ENCODE peak calls at places on chromosomes 4 and X, in six cellular contexts. O, Z, F, M, T and W are unnamed samples.

GRCh38 chrX:40108084-40108958 is 10.6 kb upstream of the BCOR start:
- DNase-seq in M (peak), Z (peak), O (peak), T (no peak), F (peak), W (peak)

GRCh38 chrX:107272431-107272921 is 66.1 kb downstream of the DNAAF6 start:
- DNase-seq in Z (no peak), O (no peak), T (no peak), M (no peak), F (peak), W (no peak)

GRCh38 chrX:24024819-24025740 is 1.9 kb downstream of the KLHL15 start:
- DNase-seq in F (peak), T (peak), Z (peak), M (peak), O (peak), W (peak)

GRCh38 chr4:177386416-177386815 is 55.8 kb downstream of the AGA start:
- DNase-seq in O (no peak), M (no peak), T (no peak), F (no peak), Z (no peak), W (no peak)

GRCh38 chr4:128573781-128574508 is 235.6 kb upstream of the JADE1 start:
- DNase-seq in F (peak), T (no peak), Z (no peak), M (no peak), O (no peak), W (no peak)

GRCh38 chrX:40877869-40878268 is 142.5 kb upstream of the MED14 start:
- DNase-seq in M (no peak), Z (no peak), O (no peak), F (peak), T (no peak), W (no peak)

GRCh38 chr4:6263541-6264540 is 5.8 kb upstream of the WFS1 start:
- DNase-seq in Z (peak), M (peak), T (no peak), O (peak), F (peak), W (peak)

GRCh38 chrX:36856849-36857248 is 151.3 kb upstream of the FAM47C start:
- DNase-seq in O (no peak), F (no peak), Z (no peak), T (no peak), M (no peak), W (no peak)

GRCh38 chr4:180571516-180571915 is 1671.7 kb upstream of the TENM3 start:
- DNase-seq in T (no peak), F (no peak), Z (no peak), M (no peak), O (no peak), W (no peak)

GRCh38 chr4:176902710-176903323 is 110.1 kb upstream of the VEGFC start:
- DNase-seq in Z (no peak), O (no peak), M (no peak), F (peak), T (no peak), W (no peak)

GRCh38 chr4:138499627-138500026 is 257.5 kb upstream of the SLC7A11 start:
- DNase-seq in M (no peak), T (no peak), Z (no peak), O (no peak), F (no peak), W (no peak)

GRCh38 chr4:142331132-142331531 is 515.0 kb downstream of the INPP4B start:
- DNase-seq in T (no peak), F (peak), O (no peak), Z (no peak), M (no peak), W (no peak)

GRCh38 chrX:40524423-40524822 is 56.3 kb upstream of the ATP6AP2 start:
- DNase-seq in T (no peak), F (no peak), Z (no peak), O (no peak), M (no peak), W (no peak)

GRCh38 chr4:149063007-149063406 is 620.8 kb upstream of the NR3C2 start:
- DNase-seq in F (no peak), Z (no peak), M (no peak), T (no peak), O (no peak), W (no peak)

GRCh38 chrX:102516314-102516936 is at the start of gene TMSB15A:
- DNase-seq in Z (peak), M (peak), F (peak), O (peak), T (peak), W (peak)

GRCh38 chr4:2333916-2334644 is 72.2 kb upstream of the MXD4 start:
- DNase-seq in F (no peak), M (no peak), O (no peak), Z (peak), T (no peak), W (no peak)

GRCh38 chrX:30893206-30893605 is 4.2 kb upstream of the TAB3 start:
- DNase-seq in O (peak), T (no peak), M (no peak), Z (no peak), F (no peak), W (no peak)

GRCh38 chr4:173293663-173294062 is 40.5 kb downstream of the HMGB2 start:
- DNase-seq in M (no peak), F (no peak), T (no peak), Z (no peak), O (no peak), W (no peak)

GRCh38 chr4:21802406-21802805 is 146.2 kb downstream of the KCNIP4 start:
- DNase-seq in F (peak), Z (no peak), T (no peak), O (no peak), M (no peak), W (no peak)

GRCh38 chr4:185461565-185461964 is 10.0 kb downstream of the CCDC110 start:
- DNase-seq in O (no peak), Z (no peak), M (no peak), F (no peak), T (no peak), W (no peak)

GRCh38 chr4:185456131-185456530 is 15.4 kb downstream of the CCDC110 start:
- DNase-seq in F (no peak), Z (no peak), T (no peak), M (no peak), O (no peak), W (no peak)

DNA sequence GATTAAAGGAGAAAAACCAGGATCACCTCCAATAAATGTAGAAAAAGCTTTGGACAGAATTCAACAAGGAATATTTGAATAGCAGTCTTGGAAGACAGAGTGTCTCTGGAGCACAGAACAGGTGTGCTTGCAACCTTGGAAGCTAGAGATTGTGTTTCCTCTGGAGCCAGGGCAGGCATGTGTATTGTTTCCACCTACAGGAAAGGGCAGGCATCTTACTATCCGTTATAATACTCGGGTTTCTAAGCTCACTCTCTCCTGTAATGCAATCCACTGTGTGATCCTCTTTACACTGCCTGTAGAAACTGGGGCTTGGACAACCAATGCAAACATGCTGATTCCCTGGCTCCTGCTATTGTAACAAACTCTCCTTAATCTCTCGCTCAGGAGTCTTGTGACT is 14.4 kb downstream of the CCDC110 start:
- DNase-seq in M (peak), Z (no peak), O (no peak), T (no peak), F (no peak), W (no peak)
- TF ChIP-seq CTCF in M (peak), Z (no peak), O (no peak), T (no peak), F (no peak), W (no peak)

DNA sequence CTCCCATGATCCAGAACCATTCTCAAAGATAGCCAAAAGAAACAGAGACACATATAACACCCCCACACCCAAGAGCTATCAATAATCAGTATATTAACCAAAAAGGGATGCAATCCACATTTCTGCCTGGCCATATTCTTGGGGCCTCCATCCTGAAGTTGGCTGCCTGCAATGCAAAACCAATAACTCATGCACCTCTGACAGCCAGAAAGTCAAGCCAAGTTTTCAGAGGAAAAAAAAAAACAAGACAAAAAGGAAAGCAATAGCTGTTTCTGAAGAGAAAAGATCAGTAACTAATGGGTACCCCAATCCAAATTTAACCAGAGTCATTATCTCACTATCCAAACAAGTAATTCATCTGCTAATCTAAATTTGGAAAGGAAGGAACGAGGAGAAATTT is 7.3 kb upstream of the PRDM5 start:
- DNase-seq in T (no peak), F (no peak), Z (no peak), O (no peak), M (no peak), W (no peak)
- TF ChIP-seq CTCF in T (no peak), F (no peak), Z (no peak), O (no peak), M (no peak), W (no peak)

GRCh38 chr4:37993806-37994205 is 33.6 kb downstream of the PTTG2 start:
- DNase-seq in F (no peak), O (no peak), M (no peak), T (no peak), Z (no peak), W (no peak)
- TF ChIP-seq CTCF in F (no peak), O (no peak), M (no peak), T (no peak), Z (no peak), W (no peak)

GRCh38 chr4:147396105-147396504 is 84.8 kb upstream of the EDNRA start:
- DNase-seq in T (no peak), F (no peak), O (no peak), M (no peak), Z (no peak), W (no peak)
- TF ChIP-seq CTCF in T (no peak), F (no peak), O (no peak), M (no peak), Z (no peak), W (no peak)

DNA sequence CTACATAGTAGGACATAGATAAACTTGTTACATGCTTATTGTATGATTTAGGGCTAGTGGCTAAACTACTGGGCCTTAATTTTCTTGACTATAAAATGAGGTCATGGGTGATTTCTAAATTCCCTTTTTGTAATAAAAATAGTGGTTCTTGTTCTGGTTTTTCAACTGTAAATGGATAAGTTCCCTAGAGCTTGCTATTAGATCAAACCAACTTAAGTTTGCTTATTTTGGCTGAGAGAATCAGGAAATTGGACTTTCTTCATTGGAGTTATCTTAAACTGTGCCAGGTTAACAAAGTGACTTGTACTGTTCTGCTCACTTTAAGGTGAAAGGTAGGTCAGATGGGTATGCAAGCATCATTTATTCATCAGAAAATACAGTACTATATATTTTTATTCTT is 78.3 kb downstream of the PDLIM5 start:
- DNase-seq in O (no peak), F (no peak), M (no peak), T (no peak), Z (no peak), W (no peak)
- TF ChIP-seq CTCF in O (no peak), F (no peak), M (no peak), T (no peak), Z (no peak), W (no peak)

DNA sequence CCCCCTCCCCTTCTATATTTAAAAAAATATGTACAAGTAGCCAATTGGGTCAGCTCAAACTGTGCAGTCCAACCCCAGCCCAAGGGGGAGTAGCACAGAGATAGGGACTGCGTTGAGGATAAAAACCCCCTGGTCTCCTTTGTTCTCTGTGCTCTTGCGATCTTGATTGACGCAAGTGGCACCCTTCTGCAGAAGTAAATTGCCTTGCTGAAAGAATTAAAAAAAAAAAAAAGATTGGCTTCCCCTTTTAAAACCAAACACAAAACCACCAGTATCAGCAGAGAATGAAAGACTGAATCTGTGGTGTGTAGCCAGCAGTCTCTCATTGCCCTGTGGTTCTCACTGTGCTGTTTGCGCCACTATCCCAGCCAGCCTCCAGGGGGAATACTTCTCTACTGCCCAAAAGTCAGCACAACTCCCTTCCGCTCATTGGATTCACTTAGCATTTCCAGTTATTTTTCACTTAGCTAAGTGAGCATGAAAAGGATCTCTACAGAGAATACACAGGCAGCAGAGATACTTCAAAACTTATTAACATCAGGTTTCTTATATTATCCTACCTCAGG is 29.7 kb downstream of the MANBA start:
- DNase-seq in F (no peak), T (no peak), M (no peak), O (no peak), Z (no peak), W (no peak)
- TF ChIP-seq CTCF in F (peak), T (no peak), M (peak), O (no peak), Z (no peak), W (no peak)